ENCODE peak calls at places on chromosomes 5 and 9, in nine cellular contexts. Z is GM04504; B is mesenteric fat pad; R is CD4-positive, alpha-beta T cell; W is Kasumi-1; C is fibroblast of villous mesenchyme; Q is adrenal gland; L is D341Med; O is T-helper 17 cell. F is an unnamed sample.

GRCh38 chr5:61631438-61631941 is 299.4 kb downstream of the ZSWIM6 start:
- DNase-seq in O (no peak), C (no peak), B (no peak), Z (no peak), Q (peak), L (no peak), R (no peak), W (no peak), F (no peak)

GRCh38 chr9:136399176-136400037 is 563 bp downstream of the SNAPC4 start:
- DNase-seq in R (no peak), Z (no peak), O (peak), L (peak), C (peak), Q (no peak), W (peak), B (no peak), F (no peak)

GRCh38 chr5:142023836-142024235 is 11.0 kb upstream of the GNPDA1 start:
- DNase-seq in B (no peak), L (no peak), C (no peak), W (no peak), R (no peak), O (no peak), Z (no peak), Q (no peak), F (no peak)

GRCh38 chr5:179376701-179377420 is 31.6 kb upstream of the ADAMTS2 start:
- DNase-seq in Z (no peak), L (no peak), B (peak), O (no peak), C (no peak), Q (no peak), R (no peak), W (no peak), F (no peak)

GRCh38 chr5:84628918-84629317 is 244.2 kb upstream of the EDIL3 start:
- DNase-seq in Q (no peak), O (no peak), R (no peak), Z (no peak), W (no peak), C (no peak), B (no peak), L (no peak), F (no peak)

GRCh38 chr5:80128129-80128528 is 93.0 kb downstream of the THBS4 start:
- DNase-seq in O (no peak), L (no peak), R (no peak), Q (no peak), Z (no peak), B (no peak), C (peak), W (no peak), F (no peak)

GRCh38 chr9:4865685-4866084 is 72.9 kb downstream of the RCL1 start:
- DNase-seq in B (no peak), R (no peak), O (no peak), L (no peak), Q (no peak), W (no peak), C (no peak), Z (no peak), F (no peak)

GRCh38 chr5:100840364-100840763 is 62.7 kb downstream of the ST8SIA4 start:
- DNase-seq in O (no peak), W (peak), Q (no peak), Z (no peak), L (no peak), R (no peak), B (no peak), C (peak), F (peak)

GRCh38 chr5:74767579-74767913 is 497 bp downstream of the NSA2 start:
- DNase-seq in L (peak), Q (peak), Z (no peak), C (peak), W (peak), O (no peak), B (no peak), R (no peak), F (no peak)

GRCh38 chr5:180598316-180598701 is 7.0 kb upstream of the SCGB3A1 start:
- DNase-seq in B (peak), C (no peak), Z (no peak), O (no peak), W (no peak), R (no peak), L (peak), Q (peak), F (no peak)

GRCh38 chr5:4095918-4096630 is 500.4 kb downstream of the IRX1 start:
- DNase-seq in O (no peak), L (no peak), B (no peak), C (no peak), W (no peak), Q (no peak), Z (no peak), R (no peak), F (no peak)

GRCh38 chr5:172897691-172898512 is 61.3 kb upstream of the RPL26L1 start:
- DNase-seq in O (no peak), L (no peak), Q (no peak), Z (peak), B (no peak), C (peak), R (no peak), W (no peak), F (peak)

GRCh38 chr9:92455217-92455616 is 27.1 kb downstream of the ASPN start:
- DNase-seq in R (no peak), Q (no peak), C (no peak), O (no peak), B (no peak), W (peak), L (peak), Z (no peak), F (peak)

GRCh38 chr5:60248900-60249299 is 355.4 kb upstream of the PDE4D start:
- DNase-seq in C (no peak), L (no peak), O (no peak), W (peak), Q (peak), Z (no peak), B (no peak), R (no peak), F (no peak)

GRCh38 chr5:10677533-10677932 is 83.5 kb downstream of the DAP start:
- DNase-seq in Z (no peak), O (no peak), L (no peak), R (no peak), B (peak), W (no peak), C (no peak), Q (no peak), F (no peak)

GRCh38 chr5:102536323-102536928 is 37.6 kb upstream of the SLCO6A1 start:
- DNase-seq in R (no peak), Z (no peak), L (no peak), C (peak), O (no peak), B (no peak), Q (no peak), W (peak), F (peak)

GRCh38 chr9:129740174-129740573 is 12.7 kb downstream of the PTGES start:
- DNase-seq in C (no peak), Q (no peak), Z (no peak), B (no peak), R (no peak), L (no peak), W (no peak), O (no peak), F (no peak)

GRCh38 chr5:59007460-59008063 is 424.7 kb downstream of the RAB3C start:
- DNase-seq in B (no peak), L (no peak), C (peak), O (no peak), R (no peak), Q (no peak), Z (no peak), W (peak), F (peak)

GRCh38 chr9:36895744-36896260 is 138.3 kb downstream of the PAX5 start:
- DNase-seq in Q (no peak), Z (no peak), O (no peak), B (peak), R (no peak), L (no peak), C (no peak), W (no peak), F (no peak)